ENCODE peak calls at places on chromosomes 2 and 18, in six cellular contexts. J is HepG2, R is K562, F is tibial artery, I is MM.1S, D is cardiac muscle cell. W is an unnamed sample.
A peak's percentile ranks its signal among the peaks of the same experiment; 100 is the strongest.

GRCh38 chr2:120736202-120736954 is 710 bp downstream of the GLI2 start:
- DNase-seq in J (no peak), R (no peak), F (peak; percentile 79), I (no peak), D (peak; percentile 53), W (peak; percentile 87)

GRCh38 chr2:156399224-156399949 is 36.8 kb upstream of the GPD2 start:
- DNase-seq in J (no peak), R (no peak), F (no peak), I (no peak), D (no peak), W (no peak)

GRCh38 chr2:115364078-115364477 is 921.6 kb downstream of the DPP10 start:
- DNase-seq in J (no peak), R (no peak), F (no peak), I (no peak), D (no peak), W (no peak)

GRCh38 chr2:19119326-19120001 is 239.0 kb downstream of the OSR1 start:
- DNase-seq in J (peak; percentile 66), R (no peak), F (no peak), I (no peak), D (no peak), W (no peak)

GRCh38 chr2:239626971-239627598 is 226.3 kb upstream of the HDAC4 start:
- DNase-seq in J (no peak), R (no peak), F (no peak), I (no peak), D (no peak), W (no peak)

GRCh38 chr2:127695491-127696472 is 5.5 kb upstream of the SFT2D3 start:
- DNase-seq in J (no peak), R (no peak), F (peak; percentile 89), I (no peak), D (peak; percentile 88), W (no peak)

GRCh38 chr2:158543957-158544356 is 87.2 kb downstream of the PKP4 start:
- DNase-seq in J (no peak), R (no peak), F (no peak), I (no peak), D (no peak), W (no peak)

GRCh38 chr2:21277340-21277739 is 153.6 kb downstream of the TDRD15 start:
- DNase-seq in J (no peak), R (no peak), F (no peak), I (no peak), D (no peak), W (no peak)

GRCh38 chr2:211745295-211746097 is 793.1 kb downstream of the ERBB4 start:
- DNase-seq in J (peak; percentile 71), R (peak; percentile 3), F (no peak), I (peak; percentile 74), D (peak; percentile 83), W (no peak)

GRCh38 chr18:25446972-25447371 is 95.0 kb upstream of the ZNF521 start:
- DNase-seq in J (no peak), R (no peak), F (no peak), I (no peak), D (no peak), W (no peak)

GRCh38 chr2:150190546-150190945 is 296.9 kb downstream of the RND3 start:
- DNase-seq in J (no peak), R (no peak), F (no peak), I (no peak), D (no peak), W (no peak)

GRCh38 chr18:21672868-21673267 is 31.7 kb downstream of the ABHD3 start:
- DNase-seq in J (peak; percentile 14), R (no peak), F (no peak), I (no peak), D (no peak), W (no peak)

GRCh38 chr2:235709124-235709813 is 215.4 kb downstream of the AGAP1 start:
- DNase-seq in J (peak; percentile 48), R (no peak), F (no peak), I (no peak), D (no peak), W (no peak)

GRCh38 chr2:231884438-231885140 is 41.6 kb downstream of the NPPC start:
- DNase-seq in J (no peak), R (no peak), F (no peak), I (no peak), D (no peak), W (no peak)

GRCh38 chr2:205047273-205047839 is 502.1 kb downstream of the PARD3B start:
- DNase-seq in J (no peak), R (no peak), F (no peak), I (no peak), D (no peak), W (no peak)

GRCh38 chr2:28404086-28404485 is 11.4 kb downstream of the FOSL2 start:
- DNase-seq in J (no peak), R (no peak), F (peak; percentile 59), I (no peak), D (no peak), W (no peak)

GRCh38 chr2:27123302-27124150 is at the start of gene ABHD1:
- DNase-seq in J (peak; percentile 59), R (peak; percentile 64), F (peak; percentile 81), I (peak; percentile 60), D (peak; percentile 66), W (no peak)

GRCh38 chr2:99410276-99410675 is 73.1 kb downstream of the EIF5B start:
- DNase-seq in J (no peak), R (no peak), F (no peak), I (no peak), D (no peak), W (no peak)

GRCh38 chr2:164205347-164205746 is 415.9 kb downstream of the GRB14 start:
- DNase-seq in J (no peak), R (no peak), F (no peak), I (peak; percentile 42), D (no peak), W (no peak)

GRCh38 chr18:27843783-27844415 is 333.0 kb downstream of the CDH2 start:
- DNase-seq in J (no peak), R (no peak), F (no peak), I (no peak), D (no peak), W (no peak)

GRCh38 chr2:173221937-173222594 is 132.6 kb upstream of the CDCA7 start:
- DNase-seq in J (no peak), R (no peak), F (no peak), I (peak; percentile 43), D (no peak), W (no peak)

GRCh38 chr2:164842624-164842966 is 972 bp upstream of the COBLL1 start:
- DNase-seq in J (no peak), R (no peak), F (no peak), I (no peak), D (no peak), W (no peak)

GRCh38 chr2:171595896-171596295 is 73.6 kb downstream of the CYBRD1 start:
- DNase-seq in J (no peak), R (no peak), F (no peak), I (no peak), D (no peak), W (peak; percentile 45)

GRCh38 chr2:224412064-224412921 is 10.4 kb upstream of the FAM124B start:
- DNase-seq in J (no peak), R (no peak), F (no peak), I (no peak), D (no peak), W (no peak)

GRCh38 chr2:39736593-39736992 is 42.5 kb downstream of the THUMPD2 start:
- DNase-seq in J (no peak), R (no peak), F (peak; percentile 69), I (no peak), D (no peak), W (no peak)

GRCh38 chr2:20291106-20291564 is 59.5 kb downstream of the PUM2 start:
- DNase-seq in J (peak; percentile 89), R (peak; percentile 76), F (no peak), I (peak; percentile 76), D (peak; percentile 81), W (no peak)

GRCh38 chr2:73257425-73258125 is 23.5 kb downstream of the CCT7 start:
- DNase-seq in J (no peak), R (peak; percentile 47), F (no peak), I (no peak), D (no peak), W (no peak)

GRCh38 chr2:95007822-95008221 is 17.7 kb upstream of the MAL start:
- DNase-seq in J (no peak), R (no peak), F (no peak), I (no peak), D (peak; percentile 52), W (no peak)

GRCh38 chr2:215537621-215538020 is 101.8 kb upstream of the FN1 start:
- DNase-seq in J (no peak), R (no peak), F (no peak), I (no peak), D (peak; percentile 3), W (no peak)
- TF ChIP-seq CTCF in J (no peak), R (no peak), F (no peak), I (no peak), D (no peak), W (no peak)

GRCh38 chr2:25397777-25398176 is 56.1 kb upstream of the DNMT3A start:
- DNase-seq in J (no peak), R (no peak), F (no peak), I (no peak), D (no peak), W (no peak)
- H3K27ac ChIP-seq in J (no peak overlapping the region), R (no peak overlapping the region), F (no peak overlapping the region), I (no peak overlapping the region), D (no peak overlapping the region), W (no peak overlapping the region)

DNA sequence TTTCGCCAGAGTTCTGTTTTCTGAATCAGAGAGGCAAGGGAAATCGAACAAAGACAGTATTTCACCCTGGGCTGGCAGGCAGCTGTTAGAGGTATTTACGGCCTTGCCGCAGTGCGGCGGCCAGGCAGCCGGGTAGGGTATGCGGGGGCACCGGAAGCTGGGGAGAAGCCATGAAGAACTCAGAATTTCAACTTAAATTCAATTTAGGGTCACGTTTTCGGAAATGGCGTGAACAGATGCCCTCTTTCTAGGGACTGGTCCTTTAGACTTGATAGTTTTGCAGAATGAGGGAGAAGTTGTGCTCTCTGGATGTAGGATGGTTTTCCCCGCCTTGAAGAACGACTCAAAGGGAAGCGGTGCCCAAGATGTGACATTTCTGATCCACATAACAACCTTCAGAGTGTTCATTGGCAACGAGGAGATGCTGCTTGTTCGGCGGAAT is 9.7 kb downstream of the HOXD8 start:
- DNase-seq in J (no peak), R (no peak), F (no peak), I (no peak), D (no peak), W (no peak)
- H3K4me3 ChIP-seq in J (no peak overlapping the region), R (no peak overlapping the region), F (peak overlapping the region; percentile 57), I (no peak overlapping the region), D (no peak overlapping the region), W (peak overlapping the region; percentile 36)

DNA sequence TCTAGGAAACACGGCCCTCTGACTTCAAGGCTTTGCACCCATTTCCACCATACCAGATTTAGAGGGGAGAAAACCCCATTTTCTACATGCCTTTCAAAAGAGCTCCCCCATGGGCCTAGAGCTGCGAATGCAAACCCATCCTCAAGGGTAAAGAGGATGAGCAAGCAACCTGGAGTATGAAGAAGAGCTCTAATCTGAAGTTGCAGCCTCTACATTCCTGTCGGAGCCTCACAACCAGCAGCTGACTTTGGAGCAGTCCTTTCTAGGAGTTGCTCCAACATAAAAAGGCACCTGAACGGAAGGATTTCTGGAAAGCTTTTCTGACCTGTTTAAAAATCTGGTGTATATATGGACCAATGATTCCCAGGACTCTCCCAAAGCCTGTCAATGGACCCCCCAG is 81.4 kb upstream of the POMC start:
- DNase-seq in J (no peak), R (no peak), F (no peak), I (no peak), D (no peak), W (no peak)
- TF ChIP-seq CTCF in J (no peak), R (no peak), F (no peak), I (no peak), D (no peak), W (no peak)